ENCODE peak calls at places on chromosomes 13 and 19, in five cellular contexts. I, J, U, K and Z are unnamed samples.

GRCh38 chr13:44618326-44618725 is 42.2 kb upstream of the TSC22D1 start:
- DNase-seq in I (no peak), J (no peak), U (no peak), K (peak), Z (no peak)

GRCh38 chr13:79749985-79750551 is 269.1 kb downstream of the NDFIP2 start:
- DNase-seq in I (peak), J (peak), U (no peak), K (peak), Z (peak)

GRCh38 chr13:102718746-102719145 is 23.9 kb upstream of the METTL21C start:
- DNase-seq in I (no peak), J (no peak), U (no peak), K (no peak), Z (no peak)

GRCh38 chr13:26923824-26924605 is 163.4 kb upstream of the GPR12 start:
- DNase-seq in I (no peak), J (no peak), U (no peak), K (peak), Z (no peak)

GRCh38 chr13:37198629-37199028 is 93.2 kb upstream of the CSNK1A1L start:
- DNase-seq in I (peak), J (peak), U (no peak), K (no peak), Z (no peak)

GRCh38 chr13:72694314-72694713 is 33.1 kb downstream of the MZT1 start:
- DNase-seq in I (no peak), J (no peak), U (no peak), K (no peak), Z (no peak)

GRCh38 chr13:76879211-76879875 is 6.9 kb downstream of the KCTD12 start:
- DNase-seq in I (no peak), J (no peak), U (no peak), K (peak), Z (peak)

GRCh38 chr13:72204291-72204690 is 337.3 kb upstream of the DACH1 start:
- DNase-seq in I (no peak), J (no peak), U (no peak), K (no peak), Z (peak)

GRCh38 chr19:5961969-5962945 is 15.7 kb downstream of the RANBP3 start:
- DNase-seq in I (no peak), J (no peak), U (no peak), K (peak), Z (peak)

GRCh38 chr19:47263169-47263560 is 6.8 kb downstream of the CCDC9 start:
- DNase-seq in I (no peak), J (no peak), U (no peak), K (no peak), Z (no peak)

GRCh38 chr13:113428469-113428865 is 24.8 kb downstream of the ADPRHL1 start:
- DNase-seq in I (no peak), J (no peak), U (no peak), K (no peak), Z (no peak)

GRCh38 chr13:46296920-46297319 is 85.2 kb downstream of the LRRC63 start:
- DNase-seq in I (no peak), J (no peak), U (no peak), K (peak), Z (peak)

GRCh38 chr13:33262069-33262487 is 23.5 kb downstream of the STARD13 start:
- DNase-seq in I (no peak), J (peak), U (no peak), K (peak), Z (no peak)

GRCh38 chr13:23959231-23959862 is 62.0 kb upstream of the C1QTNF9B start:
- DNase-seq in I (no peak), J (no peak), U (no peak), K (peak), Z (no peak)

GRCh38 chr19:19668230-19669012 is at the start of gene ZNF101:
- DNase-seq in I (peak), J (peak), U (peak), K (peak), Z (peak)

GRCh38 chr19:45468803-45469131 is 971 bp downstream of the FOSB start:
- DNase-seq in I (no peak), J (no peak), U (no peak), K (no peak), Z (no peak)

GRCh38 chr13:79307866-79308298 is 98.2 kb downstream of the RBM26 start:
- DNase-seq in I (no peak), J (peak), U (no peak), K (peak), Z (no peak)

GRCh38 chr13:50244913-50245574 is 229.8 kb downstream of the KCNRG start:
- DNase-seq in I (no peak), J (no peak), U (no peak), K (peak), Z (no peak)

GRCh38 chr19:55080121-55080914 is 4.6 kb downstream of the EPS8L1 start:
- DNase-seq in I (no peak), J (peak), U (peak), K (peak), Z (peak)
- H4K91ac ChIP-seq in I (no peak), J (no peak), U (peak), K (peak), Z (peak)

GRCh38 chr19:58379276-58379675 is 1.6 kb downstream of the ZNF837 start:
- DNase-seq in I (no peak), J (no peak), U (no peak), K (no peak), Z (no peak)

GRCh38 chr19:58380736-58381459 is at the start of gene ZNF837:
- DNase-seq in I (peak), J (peak), U (peak), K (peak), Z (peak)

GRCh38 chr19:58382997-58383603 is 2.3 kb upstream of the ZNF837 start:
- DNase-seq in I (no peak), J (peak), U (no peak), K (no peak), Z (no peak)

GRCh38 chr19:58381460-58382220 is 810 bp upstream of the ZNF837 start:
- DNase-seq in I (no peak), J (no peak), U (no peak), K (no peak), Z (no peak)

DNA sequence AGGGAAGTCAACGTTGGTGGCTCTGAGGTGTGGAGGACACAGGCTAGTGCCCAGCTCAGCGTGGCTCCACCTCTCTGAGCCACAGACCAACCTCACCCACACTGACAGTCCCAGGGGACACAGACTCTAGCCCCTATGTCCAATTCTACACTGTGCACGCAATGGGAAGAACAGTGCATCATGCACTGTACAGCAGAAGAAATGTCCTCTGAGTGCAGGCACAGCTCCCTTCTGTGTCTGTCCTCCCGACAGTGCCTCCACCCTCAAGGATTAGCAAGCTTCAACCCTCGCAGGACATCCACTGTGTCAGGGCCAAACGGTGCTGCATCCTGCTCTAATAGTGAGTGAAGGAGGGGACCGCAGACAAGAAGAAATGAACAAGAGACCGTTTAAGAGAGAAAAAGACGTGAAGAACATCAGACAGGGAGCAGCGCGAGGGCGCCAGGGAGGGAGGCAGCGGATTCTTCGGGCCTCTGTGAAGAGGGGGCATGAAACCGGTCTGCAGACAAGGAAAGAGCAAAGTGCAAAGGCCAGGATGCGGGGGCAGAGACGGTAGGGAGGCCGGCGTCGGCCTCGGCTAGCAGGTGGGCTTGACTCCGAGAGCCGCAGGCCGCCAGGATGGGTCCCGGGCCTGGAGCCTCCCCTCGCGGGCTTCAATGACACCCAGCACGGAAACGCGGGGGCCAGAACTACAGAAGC is 644 bp downstream of the ZNF837 start:
- DNase-seq in I (no peak), J (no peak), U (no peak), K (no peak), Z (no peak)
- H4K91ac ChIP-seq in I (no peak), J (no peak), U (peak), K (peak), Z (peak)

GRCh38 chr13:29471551-29471950 is 123.9 kb downstream of the SLC7A1 start:
- DNase-seq in I (no peak), J (no peak), U (no peak), K (no peak), Z (no peak)
- H4K91ac ChIP-seq in I (no peak), J (no peak), U (no peak), K (no peak), Z (no peak)

GRCh38 chr13:29816715-29817114 is 33.7 kb downstream of the UBL3 start:
- DNase-seq in I (no peak), J (no peak), U (no peak), K (no peak), Z (no peak)

GRCh38 chr13:29817604-29818378 is 32.6 kb downstream of the UBL3 start:
- DNase-seq in I (no peak), J (no peak), U (no peak), K (peak), Z (no peak)

GRCh38 chr13:29819157-29819556 is 31.3 kb downstream of the UBL3 start:
- DNase-seq in I (no peak), J (no peak), U (no peak), K (no peak), Z (no peak)

GRCh38 chr13:29810898-29811297 is 39.5 kb downstream of the UBL3 start:
- DNase-seq in I (no peak), J (no peak), U (no peak), K (no peak), Z (no peak)

GRCh38 chr13:29815336-29815735 is 35.1 kb downstream of the UBL3 start:
- DNase-seq in I (no peak), J (no peak), U (no peak), K (no peak), Z (no peak)
- H4K91ac ChIP-seq in I (no peak), J (no peak), U (no peak), K (no peak), Z (no peak)

GRCh38 chr19:11496391-11497163 is 9.1 kb downstream of the ZNF653 start:
- DNase-seq in I (peak), J (peak), U (peak), K (peak), Z (peak)

GRCh38 chr19:11494634-11495285 is 10.9 kb downstream of the ZNF653 start:
- DNase-seq in I (no peak), J (no peak), U (no peak), K (no peak), Z (no peak)

GRCh38 chr19:11499327-11499726 is 6.3 kb downstream of the ZNF653 start:
- DNase-seq in I (no peak), J (no peak), U (no peak), K (no peak), Z (no peak)

GRCh38 chr19:11495481-11495880 is 10.2 kb downstream of the ZNF653 start:
- DNase-seq in I (no peak), J (no peak), U (no peak), K (no peak), Z (no peak)

DNA sequence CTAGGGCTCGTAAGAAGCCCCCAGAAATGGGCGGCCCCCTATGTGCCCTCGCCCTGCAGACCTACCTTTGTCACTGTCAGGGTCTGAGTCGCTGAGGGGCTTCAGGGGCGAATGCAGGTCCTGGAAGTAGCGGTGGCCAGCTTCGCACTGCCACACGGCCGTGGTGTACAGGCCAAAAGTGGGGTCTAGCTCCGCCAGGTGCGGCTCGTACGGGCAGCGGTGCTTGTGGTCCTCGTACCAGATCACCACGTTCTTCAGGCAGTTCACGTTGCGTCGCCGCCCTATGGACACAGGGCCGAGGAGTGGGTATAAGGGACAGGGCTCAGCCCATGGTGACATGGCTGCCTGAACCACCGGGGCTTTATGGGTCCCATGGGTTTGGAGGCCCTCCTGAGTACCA is 9.8 kb downstream of the ZNF653 start:
- DNase-seq in I (no peak), J (no peak), U (no peak), K (no peak), Z (no peak)
- H4K91ac ChIP-seq in I (no peak), J (no peak), U (no peak), K (no peak), Z (no peak)

DNA sequence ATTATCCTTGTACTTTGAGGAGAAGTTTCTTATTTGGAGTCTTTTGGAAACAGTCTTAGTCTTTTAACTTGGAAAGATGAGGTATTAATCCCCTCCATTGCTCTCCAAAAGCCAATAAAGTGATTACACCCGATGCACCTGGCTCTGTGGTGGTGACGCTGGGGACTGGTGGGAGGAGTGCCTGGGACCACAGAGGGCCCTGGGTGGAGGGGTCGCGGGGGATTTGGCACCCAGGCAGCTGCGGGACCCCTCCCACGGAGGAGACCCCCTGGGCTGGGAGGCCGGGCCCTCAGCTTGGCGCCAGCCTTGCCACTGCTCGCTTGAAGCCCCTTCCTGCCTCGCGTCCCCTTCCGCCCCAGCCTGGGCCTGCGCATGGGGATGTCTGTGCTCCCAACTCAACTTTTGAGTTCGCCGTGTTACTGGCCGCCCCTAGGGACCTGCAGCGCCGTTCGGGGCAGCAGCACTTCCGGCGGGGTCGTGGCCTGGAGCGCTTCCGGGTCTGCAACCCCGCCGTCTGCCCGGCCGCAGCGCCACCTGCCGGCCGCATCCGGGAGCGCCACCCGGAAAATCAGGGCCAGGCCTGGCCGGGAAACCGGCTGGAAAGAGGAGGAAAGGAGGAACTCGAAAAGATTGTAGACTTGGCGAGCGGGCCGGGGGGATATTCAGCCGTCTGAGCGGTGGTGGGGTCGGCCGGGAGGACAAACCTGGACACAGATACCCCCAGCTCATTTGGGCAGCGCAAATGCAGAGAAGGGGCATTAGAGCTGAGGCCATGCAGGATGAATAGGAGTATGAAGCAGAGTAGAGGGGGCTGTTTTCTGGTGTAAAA is 8.4 kb downstream of the PEAK3 start:
- DNase-seq in I (peak), J (peak), U (peak), K (peak), Z (peak)
- H4K91ac ChIP-seq in I (peak), J (no peak), U (no peak), K (no peak), Z (peak)